ENCODE peak calls at places on chromosome 16, in nine cellular contexts. K is ELR; F is neural crest cell; E is effector memory CD4-positive, alpha-beta T cell; A is AG04450; S is CD4-positive, alpha-beta T cell; W is fibroblast of pulmonary artery; B is NCI-H1092; J is iris pigment epithelial cell. C is an unnamed sample.

GRCh38 chr16:30350134-30350871 is 4.8 kb downstream of the CD2BP2 start:
- DNase-seq in K (no peak), F (no peak), E (no peak), A (no peak), S (no peak), W (no peak), B (no peak), J (no peak), C (peak; percentile 63)

GRCh38 chr16:11547517-11547916 is 39.2 kb downstream of the LITAF start:
- DNase-seq in K (no peak), F (no peak), E (no peak), A (no peak), S (no peak), W (no peak), B (no peak), J (no peak), C (no peak)

GRCh38 chr16:8962393-8963009 is 1.2 kb downstream of the USP7 start:
- DNase-seq in K (no peak), F (no peak), E (peak; percentile 53), A (no peak), S (peak; percentile 28), W (no peak), B (no peak), J (peak; percentile 28), C (peak; percentile 41)

GRCh38 chr16:75622762-75623605 is at the start of gene ADAT1:
- DNase-seq in K (peak; percentile 99), F (peak; percentile 93), E (peak; percentile 99), A (peak; percentile 94), S (peak; percentile 94), W (peak; percentile 98), B (peak; percentile 98), J (peak; percentile 99), C (peak; percentile 88)

GRCh38 chr16:1908081-1908633 is 10.1 kb downstream of the HS3ST6 start:
- DNase-seq in K (no peak), F (no peak), E (no peak), A (no peak), S (no peak), W (no peak), B (no peak), J (no peak), C (no peak)

GRCh38 chr16:70437017-70437581 is 1.8 kb downstream of the ST3GAL2 start:
- DNase-seq in K (peak; percentile 55), F (no peak), E (no peak), A (peak; percentile 77), S (no peak), W (peak; percentile 95), B (no peak), J (peak; percentile 97), C (no peak)

GRCh38 chr16:89009343-89010209 is 32.6 kb upstream of the CBFA2T3 start:
- DNase-seq in K (no peak), F (no peak), E (no peak), A (no peak), S (peak; percentile 16), W (peak; percentile 34), B (no peak), J (peak; percentile 10), C (no peak)

GRCh38 chr16:55732496-55732895 is 76.7 kb downstream of the SLC6A2 start:
- DNase-seq in K (no peak), F (no peak), E (no peak), A (no peak), S (no peak), W (no peak), B (no peak), J (no peak), C (no peak)

GRCh38 chr16:3509470-3509928 is 8.7 kb downstream of the CLUAP1 start:
- DNase-seq in K (peak; percentile 26), F (no peak), E (peak; percentile 53), A (no peak), S (peak; percentile 79), W (no peak), B (no peak), J (peak; percentile 50), C (no peak)

GRCh38 chr16:69526831-69527655 is 38.7 kb upstream of the NFAT5 start:
- DNase-seq in K (no peak), F (no peak), E (no peak), A (no peak), S (no peak), W (no peak), B (no peak), J (no peak), C (no peak)

GRCh38 chr16:9555051-9555450 is 463.6 kb downstream of the HAPSTR1 start:
- DNase-seq in K (no peak), F (no peak), E (no peak), A (no peak), S (no peak), W (no peak), B (no peak), J (no peak), C (no peak)

GRCh38 chr16:87464691-87465300 is 28.0 kb downstream of the ZCCHC14 start:
- DNase-seq in K (peak; percentile 95), F (no peak), E (no peak), A (peak; percentile 88), S (no peak), W (peak; percentile 92), B (no peak), J (peak; percentile 92), C (no peak)

GRCh38 chr16:82016268-82016667 is 5.0 kb upstream of the SDR42E1 start:
- DNase-seq in K (peak; percentile 41), F (no peak), E (no peak), A (no peak), S (no peak), W (peak; percentile 39), B (no peak), J (peak; percentile 67), C (no peak)

GRCh38 chr16:4011940-4012629 is 104.2 kb downstream of the ADCY9 start:
- DNase-seq in K (no peak), F (no peak), E (no peak), A (no peak), S (no peak), W (no peak), B (no peak), J (no peak), C (no peak)

GRCh38 chr16:31400191-31400590 is 7.1 kb downstream of the ITGAD start:
- DNase-seq in K (no peak), F (no peak), E (no peak), A (no peak), S (no peak), W (no peak), B (no peak), J (no peak), C (peak; percentile 90)

GRCh38 chr16:85636234-85636812 is 23.2 kb downstream of the GSE1 start:
- DNase-seq in K (no peak), F (no peak), E (no peak), A (no peak), S (no peak), W (no peak), B (no peak), J (no peak), C (no peak)

GRCh38 chr16:90008708-90009145 is 10.5 kb downstream of the DBNDD1 start:
- DNase-seq in K (no peak), F (no peak), E (peak; percentile 18), A (no peak), S (peak; percentile 45), W (no peak), B (no peak), J (peak; percentile 20), C (peak; percentile 43)

C was measured in NK-92 treated with Interleukin-12 subunit alpha and Interleukin-12 subunit beta, amount 100 ng/mL, for 24 hours.